ENCODE peak calls at places on chromosomes 7 and 10, in seven cellular contexts. G, X, E, D, U, L and A are unnamed samples.

GRCh38 chr10:78706256-78706655 is 362.5 kb upstream of the ZMIZ1 start:
- DNase-seq in D (no peak), X (no peak), U (no peak), G (no peak), E (no peak), L (peak), A (no peak)

GRCh38 chr10:78292987-78293865 is 259.6 kb downstream of the RPS24 start:
- DNase-seq in E (no peak), G (no peak), L (peak), U (no peak), X (no peak), D (peak), A (no peak)

GRCh38 chr7:56028942-56029630 is 22.2 kb downstream of the PSPH start:
- DNase-seq in E (no peak), D (no peak), X (no peak), L (no peak), G (no peak), U (no peak), A (no peak)

GRCh38 chr10:133260895-133261725 is 15.6 kb downstream of the ADAM8 start:
- DNase-seq in U (peak), L (peak), X (no peak), G (no peak), D (no peak), E (peak), A (peak)

GRCh38 chr7:21338728-21339164 is 89.1 kb upstream of the SP4 start:
- DNase-seq in D (no peak), U (peak), E (no peak), L (no peak), G (no peak), X (no peak), A (no peak)

GRCh38 chr7:114931656-114932011 is 9.7 kb downstream of the MDFIC start:
- DNase-seq in E (no peak), D (no peak), L (no peak), G (no peak), U (no peak), X (no peak), A (no peak)

GRCh38 chr10:110304394-110304779 is 333 bp downstream of the SMNDC1 start:
- DNase-seq in L (peak), X (no peak), E (no peak), D (peak), G (no peak), U (no peak), A (no peak)

GRCh38 chr7:156780724-156781455 is 112.1 kb downstream of the LMBR1 start:
- DNase-seq in X (no peak), L (no peak), U (no peak), G (no peak), D (no peak), E (no peak), A (peak)

GRCh38 chr10:13527864-13528137 is 1.0 kb downstream of the BEND7 start:
- DNase-seq in E (no peak), U (no peak), L (no peak), G (no peak), X (no peak), D (no peak), A (no peak)

GRCh38 chr10:103449208-103450144 is 2.7 kb downstream of the CALHM2 start:
- DNase-seq in U (no peak), D (no peak), X (no peak), E (no peak), G (no peak), L (no peak), A (no peak)

GRCh38 chr10:92961638-92962037 is 99.0 kb upstream of the CYP26C1 start:
- DNase-seq in E (no peak), U (no peak), L (no peak), D (no peak), G (no peak), X (no peak), A (no peak)

GRCh38 chr7:79185605-79186004 is 267.9 kb downstream of the MAGI2 start:
- DNase-seq in U (no peak), D (no peak), G (no peak), L (no peak), E (no peak), X (no peak), A (no peak)

GRCh38 chr10:43851030-43851429 is 202.3 kb upstream of the ZNF32 start:
- DNase-seq in L (no peak), E (no peak), D (no peak), U (no peak), X (peak), G (no peak), A (no peak)

GRCh38 chr10:130635528-130635927 is 499.3 kb downstream of the GLRX3 start:
- DNase-seq in U (no peak), E (no peak), L (no peak), D (no peak), G (no peak), X (no peak), A (no peak)

GRCh38 chr7:152462995-152463713 is 27.4 kb upstream of the KMT2C start:
- DNase-seq in X (peak), L (peak), G (no peak), D (peak), E (no peak), U (no peak), A (no peak)

GRCh38 chr7:68442931-68443631 is 1155.2 kb upstream of the AUTS2 start:
- DNase-seq in X (no peak), L (no peak), E (no peak), G (no peak), U (no peak), D (no peak), A (no peak)

GRCh38 chr7:18535811-18536413 is 40.4 kb downstream of the HDAC9 start:
- DNase-seq in U (no peak), G (no peak), X (no peak), L (no peak), D (no peak), E (no peak), A (no peak)

GRCh38 chr7:28389504-28390385 is 22.6 kb upstream of the CREB5 start:
- DNase-seq in E (no peak), X (peak), D (peak), U (no peak), G (peak), L (peak), A (no peak)

GRCh38 chr7:123864438-123864837 is 19.5 kb downstream of the HYAL4 start:
- DNase-seq in U (no peak), X (no peak), D (no peak), E (no peak), L (no peak), G (no peak), A (no peak)

GRCh38 chr7:35571596-35572240 is 123.2 kb downstream of the HERPUD2 start:
- DNase-seq in D (no peak), E (no peak), U (no peak), G (no peak), X (no peak), L (no peak), A (no peak)

GRCh38 chr7:6276911-6277408 is 4.5 kb upstream of the CYTH3 start:
- DNase-seq in D (peak), U (no peak), X (no peak), E (no peak), G (no peak), L (no peak), A (no peak)

GRCh38 chr7:22969010-22969431 is 44.9 kb downstream of the HYCC1 start:
- DNase-seq in E (no peak), X (no peak), D (no peak), G (no peak), U (no peak), L (no peak), A (no peak)

GRCh38 chr10:15472431-15473400 is 101.6 kb upstream of the FAM171A1 start:
- DNase-seq in G (no peak), D (peak), X (no peak), E (no peak), L (peak), U (no peak), A (no peak)

GRCh38 chr7:150992833-150993302 is 2.1 kb downstream of the NOS3 start:
- DNase-seq in L (peak), G (no peak), X (no peak), D (peak), E (no peak), U (no peak), A (no peak)

GRCh38 chr7:16204953-16205352 is 216.4 kb downstream of the CRPPA start:
- DNase-seq in X (no peak), L (no peak), E (no peak), D (peak), G (no peak), U (no peak), A (no peak)

GRCh38 chr7:24378871-24379608 is 95.0 kb downstream of the NPY start:
- DNase-seq in G (peak), U (no peak), E (no peak), L (no peak), D (peak), X (no peak), A (no peak)

GRCh38 chr10:132834311-132834761 is 48.4 kb upstream of the NKX6-2 start:
- DNase-seq in G (no peak), D (no peak), X (no peak), L (no peak), U (no peak), E (no peak), A (no peak)

GRCh38 chr10:132397036-132397541 is at the start of gene PWWP2B:
- DNase-seq in X (no peak), E (peak), D (peak), U (peak), L (peak), G (no peak), A (peak)